ENCODE peak calls at places on chromosomes 3 and 15, in nine cellular contexts. X is breast epithelium, A is A673, N is astrocyte, G is fibroblast of lung, S is ovary, U is upper lobe of right lung, R is thoracic aorta, C is psoas muscle. F is an unnamed sample. For H3K4me1 and H3K36me3, the result is how much of the 10 kb centered on the place peaks cover.

GRCh38 chr3:191294291-191294690 is 34.9 kb upstream of the CCDC50 start:
- DNase-seq in R (no peak), X (no peak), G (no peak), N (no peak), A (no peak), C (no peak), S (no peak), U (no peak), F (no peak)

GRCh38 chr15:35381328-35381727 is 164.6 kb downstream of the DPH6 start:
- DNase-seq in G (no peak), X (no peak), R (no peak), N (no peak), U (no peak), A (no peak), C (no peak), S (no peak), F (no peak)

GRCh38 chr3:101518421-101518871 is 5.4 kb upstream of the SENP7 start:
- DNase-seq in G (no peak), X (no peak), U (no peak), R (no peak), A (no peak), N (no peak), S (no peak), C (no peak), F (peak)

GRCh38 chr3:31275038-31275562 is 257.6 kb upstream of the STT3B start:
- DNase-seq in A (no peak), R (no peak), X (no peak), C (no peak), N (peak), S (no peak), G (peak), U (no peak), F (no peak)

GRCh38 chr3:42746455-42747450 is 26.3 kb downstream of the CCDC13 start:
- DNase-seq in A (no peak), C (no peak), S (no peak), U (no peak), N (no peak), R (no peak), X (no peak), G (peak), F (no peak)

GRCh38 chr3:139940622-139941021 is 5.6 kb downstream of the CLSTN2 start:
- DNase-seq in X (no peak), A (no peak), N (no peak), S (no peak), U (no peak), R (no peak), G (no peak), C (no peak), F (no peak)

GRCh38 chr3:55440406-55440708 is 46.7 kb downstream of the WNT5A start:
- DNase-seq in X (no peak), S (no peak), A (no peak), R (no peak), U (no peak), C (no peak), G (no peak), N (no peak), F (no peak)

GRCh38 chr3:118636841-118637240 is 397.8 kb downstream of the IGSF11 start:
- DNase-seq in C (no peak), X (no peak), A (peak), G (no peak), U (no peak), N (no peak), R (no peak), S (no peak), F (no peak)

GRCh38 chr3:99753268-99753975 is 64.2 kb upstream of the CMSS1 start:
- DNase-seq in R (no peak), X (no peak), S (no peak), A (peak), C (no peak), G (peak), N (peak), U (no peak), F (peak)

GRCh38 chr3:192929755-192930491 is 12.3 kb upstream of the MB21D2 start:
- DNase-seq in R (no peak), N (peak), U (no peak), G (no peak), A (no peak), X (no peak), C (no peak), S (no peak), F (no peak)

GRCh38 chr3:29972594-29972993 is 633.8 kb upstream of the TGFBR2 start:
- DNase-seq in U (no peak), S (no peak), A (peak), C (no peak), N (peak), X (no peak), R (no peak), G (peak), F (no peak)

GRCh38 chr3:128573707-128574162 is 76.9 kb downstream of the RPN1 start:
- DNase-seq in A (peak), N (no peak), U (no peak), X (no peak), S (no peak), C (no peak), R (no peak), G (no peak), F (no peak)

GRCh38 chr3:43814461-43814860 is 123.7 kb downstream of the ABHD5 start:
- DNase-seq in X (no peak), U (no peak), G (no peak), N (no peak), S (no peak), A (no peak), C (no peak), R (no peak), F (no peak)

GRCh38 chr3:184155644-184156521 is 706 bp downstream of the DVL3 start:
- DNase-seq in C (peak), G (peak), R (no peak), N (no peak), X (peak), U (peak), A (peak), S (no peak), F (peak)

DNA sequence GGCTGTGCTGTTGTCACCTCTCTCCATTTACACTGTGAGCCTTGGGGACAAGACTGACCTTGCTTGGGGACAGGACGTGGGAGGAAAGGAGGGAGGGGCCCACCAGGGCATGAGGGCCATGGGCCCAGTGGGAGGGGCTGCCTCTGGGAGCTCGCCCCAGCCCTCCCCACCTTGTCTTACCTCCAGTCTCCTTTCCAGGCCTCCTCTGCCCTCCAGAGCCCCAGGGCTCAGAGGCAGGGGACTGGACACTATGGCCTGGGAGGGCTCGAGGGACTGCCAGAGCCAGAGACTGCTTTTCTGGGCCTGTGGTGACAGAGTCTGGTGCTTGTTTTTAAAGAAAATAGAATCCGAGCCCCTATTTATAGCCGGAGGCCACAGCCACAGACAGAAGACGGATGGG is 10.2 kb downstream of the CSPG4 start:
- DNase-seq in U (no peak), S (no peak), R (no peak), G (no peak), C (no peak), A (no peak), N (no peak), X (no peak), F (no peak)
- H3K4me1 ChIP-seq in U (under half), S (under half), R (half or more), G (under half), C (under half), A (under half), N (under half), X (under half), F (under half)

DNA sequence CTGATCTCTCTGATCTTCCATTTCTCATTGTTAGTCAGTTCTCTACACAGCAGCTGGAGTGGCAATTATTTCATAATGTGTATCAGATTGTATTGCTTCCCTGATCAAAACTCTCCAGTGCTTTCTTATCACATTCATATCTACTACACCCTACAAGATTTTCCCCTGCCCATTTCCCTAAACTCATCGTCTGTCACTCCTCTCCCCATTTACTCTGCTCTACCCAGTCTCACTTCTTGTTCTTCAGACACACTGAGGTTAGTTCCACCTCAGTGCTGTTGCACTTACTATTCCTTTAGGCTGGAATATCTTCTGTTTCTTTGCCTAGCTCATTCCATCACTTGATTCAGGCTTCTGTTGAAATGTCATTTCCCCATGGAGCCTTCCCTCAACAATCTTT is 197.1 kb downstream of the SATB1 start:
- DNase-seq in S (no peak), G (no peak), X (no peak), C (no peak), U (no peak), N (no peak), A (no peak), R (no peak), F (no peak)
- H3K4me3 ChIP-seq in S (no peak), G (no peak), X (no peak), C (no peak), U (no peak), N (no peak), A (no peak), R (no peak), F (no peak)

GRCh38 chr15:75030023-75030413 is 6.6 kb downstream of the PPCDC start:
- DNase-seq in C (peak), R (peak), X (no peak), S (no peak), G (peak), U (no peak), N (no peak), A (peak), F (no peak)

GRCh38 chr15:75031773-75032302 is 8.4 kb downstream of the PPCDC start:
- DNase-seq in C (no peak), X (no peak), U (no peak), N (no peak), G (no peak), A (peak), R (no peak), S (no peak), F (no peak)

GRCh38 chr15:75029378-75030022 is 6.1 kb downstream of the PPCDC start:
- DNase-seq in U (peak), A (peak), X (peak), G (peak), C (peak), S (peak), R (peak), N (peak), F (peak)

GRCh38 chr15:75028991-75029377 is 5.6 kb downstream of the PPCDC start:
- DNase-seq in S (no peak), A (no peak), C (no peak), R (no peak), G (no peak), X (no peak), N (no peak), U (no peak), F (no peak)

GRCh38 chr15:75030424-75030823 is 7.0 kb downstream of the PPCDC start:
- DNase-seq in N (no peak), S (no peak), C (no peak), U (no peak), R (no peak), X (no peak), A (peak), G (no peak), F (no peak)
- H3K36me3 ChIP-seq in N (under half), S (under half), C (under half), U (under half), R (under half), X (under half), A (under half), G (under half), F (under half)

DNA sequence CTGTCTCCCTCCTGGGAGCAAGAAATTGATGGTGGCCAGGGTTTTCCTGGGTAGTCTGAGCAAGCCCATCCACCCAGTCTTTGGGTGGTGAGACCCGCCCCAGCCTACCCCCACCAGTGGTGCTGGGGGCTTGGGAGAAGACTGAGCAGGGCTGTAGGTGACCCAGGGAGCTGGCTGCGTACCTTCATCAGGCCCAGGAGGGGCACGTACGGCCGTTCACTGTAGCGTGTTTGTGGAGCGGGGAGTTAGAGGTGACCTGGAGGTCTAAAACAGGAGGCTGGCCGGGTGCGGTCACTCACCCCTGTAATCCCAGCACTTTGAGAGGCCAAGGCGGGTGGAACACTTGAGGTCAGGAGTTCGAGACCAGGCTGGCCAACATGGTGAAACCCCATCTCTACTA is 11.5 kb downstream of the LOXL1 start:
- DNase-seq in C (no peak), G (no peak), S (no peak), R (no peak), X (no peak), N (no peak), U (no peak), A (no peak), F (no peak)
- H3K4me1 ChIP-seq in C (under half), G (under half), S (under half), R (half or more), X (under half), N (half or more), U (under half), A (under half), F (under half)

GRCh38 chr15:74933573-74933972 is 4.3 kb downstream of the COX5A start:
- DNase-seq in G (no peak), C (no peak), X (no peak), R (no peak), N (no peak), U (no peak), A (no peak), S (no peak), F (no peak)
- H3K4me3 ChIP-seq in G (no peak), C (no peak), X (no peak), R (no peak), N (no peak), U (no peak), A (no peak), S (no peak), F (no peak)

DNA sequence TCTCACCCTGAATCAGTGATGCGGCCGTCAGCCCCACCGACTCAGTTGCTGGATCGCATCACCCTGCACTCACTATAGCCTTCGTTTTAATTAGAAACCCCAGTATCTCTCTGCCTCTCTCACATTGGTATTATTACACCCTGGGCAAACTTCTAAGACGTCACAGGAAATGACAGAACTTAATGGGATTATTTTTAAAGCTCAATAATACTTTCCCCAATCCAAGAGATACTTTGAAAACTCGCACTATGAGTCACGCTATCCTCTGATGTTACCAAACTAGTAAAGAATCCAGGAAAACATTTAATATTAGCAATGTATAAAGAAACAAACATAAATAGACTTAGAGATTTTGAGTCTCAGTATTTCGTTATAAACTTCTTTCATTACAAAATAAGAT is 36.6 kb downstream of the RUBCN start:
- DNase-seq in X (no peak), S (no peak), G (no peak), N (no peak), C (no peak), A (peak), R (no peak), U (no peak), F (no peak)
- H3K36me3 ChIP-seq in X (under half), S (under half), G (under half), N (under half), C (half or more), A (under half), R (under half), U (half or more), F (half or more)

GRCh38 chr15:62847900-62848489 is 194.6 kb upstream of the TPM1 start:
- DNase-seq in C (peak), S (peak), N (peak), G (peak), X (no peak), A (peak), U (no peak), R (no peak), F (peak)
- H3K4me1 ChIP-seq in C (under half), S (under half), N (under half), G (under half), X (under half), A (under half), U (under half), R (under half), F (under half)